ENCODE peak calls at places on chromosomes 16 and 17, in six cellular contexts. Z, K, H, N, I and Q are unnamed samples.

GRCh38 chr16:66421891-66422290 is 5.2 kb upstream of the BEAN1 start:
- DNase-seq in Z (no peak), H (no peak), K (no peak), I (no peak), N (no peak), Q (no peak)

GRCh38 chr17:79454826-79455225 is 156.0 kb downstream of the RBFOX3 start:
- DNase-seq in N (no peak), I (no peak), Z (no peak), K (no peak), H (no peak), Q (no peak)

GRCh38 chr17:245611-246010 is 64.2 kb upstream of the DOC2B start:
- DNase-seq in Z (no peak), N (no peak), K (no peak), H (no peak), I (peak), Q (no peak)

GRCh38 chr17:78999056-78999768 is 10.4 kb downstream of the CANT1 start:
- DNase-seq in H (no peak), K (no peak), Z (no peak), N (no peak), I (no peak), Q (no peak)

GRCh38 chr16:84241778-84242177 is 2.0 kb upstream of the KCNG4 start:
- DNase-seq in H (no peak), K (no peak), I (no peak), Z (no peak), N (no peak), Q (no peak)

GRCh38 chr16:58638148-58639036 is 8.8 kb upstream of the CNOT1 start:
- DNase-seq in Z (peak), N (peak), H (peak), I (no peak), K (peak), Q (peak)

GRCh38 chr16:58299757-58300349 is 5.0 kb upstream of the PRSS54 start:
- DNase-seq in K (peak), H (no peak), Z (peak), N (peak), I (no peak), Q (peak)

GRCh38 chr16:80580109-80580832 is 39.5 kb downstream of the DYNLRB2 start:
- DNase-seq in Z (no peak), K (no peak), H (no peak), I (no peak), N (no peak), Q (no peak)

GRCh38 chr17:6996256-6997111 is 635 bp downstream of the ALOX12 start:
- DNase-seq in N (no peak), H (no peak), Z (no peak), K (no peak), I (no peak), Q (no peak)

GRCh38 chr17:6580628-6581027 is 24.3 kb upstream of the PITPNM3 start:
- DNase-seq in Z (no peak), K (no peak), I (no peak), N (no peak), H (no peak), Q (no peak)

GRCh38 chr16:25063865-25064264 is 47.7 kb upstream of the LCMT1 start:
- DNase-seq in Z (no peak), H (no peak), I (no peak), K (no peak), N (no peak), Q (peak)

GRCh38 chr17:35089846-35090193 is 26.3 kb upstream of the RFFL start:
- DNase-seq in I (peak), K (no peak), N (no peak), Z (peak), H (peak), Q (no peak)

GRCh38 chr17:69734656-69735055 is 320.2 kb downstream of the MAP2K6 start:
- DNase-seq in H (no peak), I (no peak), K (no peak), Z (no peak), N (no peak), Q (no peak)

GRCh38 chr17:15963670-15964110 is 18.8 kb downstream of the ADORA2B start:
- DNase-seq in I (no peak), K (no peak), N (no peak), Z (no peak), H (no peak), Q (peak)

GRCh38 chr17:38871247-38871991 is 1.6 kb downstream of the LASP1 start:
- DNase-seq in K (no peak), N (peak), I (peak), H (peak), Z (peak), Q (peak)

GRCh38 chr17:64024781-64025731 is 4.6 kb upstream of the ICAM2 start:
- DNase-seq in H (no peak), I (no peak), N (no peak), K (no peak), Z (no peak), Q (no peak)

GRCh38 chr16:81730090-81731051 is 48.7 kb upstream of the PLCG2 start:
- DNase-seq in K (peak), N (peak), I (peak), Z (peak), H (peak), Q (peak)

GRCh38 chr17:49980703-49981197 is 11.8 kb downstream of the DLX4 start:
- DNase-seq in K (peak), I (no peak), H (no peak), Z (no peak), N (no peak), Q (no peak)

GRCh38 chr17:62821213-62822079 is 13.3 kb upstream of the MARCHF10 start:
- DNase-seq in Z (no peak), I (no peak), H (no peak), K (no peak), N (no peak), Q (no peak)

GRCh38 chr16:81005644-81006471 is 827 bp downstream of the CMC2 start:
- DNase-seq in H (peak), K (no peak), N (no peak), Z (peak), I (peak), Q (peak)

GRCh38 chr16:88810166-88810867 is 1.4 kb downstream of the APRT start:
- DNase-seq in N (no peak), K (no peak), Z (peak), I (no peak), H (no peak), Q (peak)

GRCh38 chr16:19123535-19124178 is 9.9 kb downstream of the ITPRIPL2 start:
- DNase-seq in K (no peak), I (no peak), Z (no peak), H (no peak), N (peak), Q (no peak)

GRCh38 chr16:69031877-69032301 is 73.6 kb upstream of the HAS3 start:
- DNase-seq in N (peak), H (no peak), I (no peak), K (no peak), Z (no peak), Q (no peak)

GRCh38 chr17:26818736-26819135 is 475.2 kb upstream of the WSB1 start:
- DNase-seq in H (no peak), Z (peak), I (no peak), N (no peak), K (peak), Q (no peak)

GRCh38 chr17:83201206-83202001 is 122.0 kb downstream of the METRNL start:
- DNase-seq in N (peak), K (no peak), I (no peak), H (peak), Z (peak), Q (no peak)

GRCh38 chr17:61846088-61846487 is 17.2 kb downstream of the BRIP1 start:
- DNase-seq in H (no peak), K (no peak), N (no peak), I (no peak), Z (no peak), Q (no peak)

GRCh38 chr17:58235821-58236220 is 2.6 kb upstream of the LPO start:
- DNase-seq in H (no peak), K (no peak), I (no peak), Z (no peak), N (no peak), Q (no peak)

GRCh38 chr16:68368602-68368944 is 57.8 kb downstream of the PRMT7 start:
- DNase-seq in Z (no peak), H (no peak), K (no peak), I (no peak), N (no peak), Q (no peak)

GRCh38 chr16:54446639-54447038 is 160.1 kb upstream of the IRX3 start:
- DNase-seq in I (no peak), Z (peak), K (no peak), N (no peak), H (peak), Q (no peak)

GRCh38 chr16:6146874-6147425 is 1049.4 kb upstream of the EEF2KMT start:
- DNase-seq in I (no peak), N (no peak), Z (no peak), K (peak), H (no peak), Q (no peak)

GRCh38 chr16:6149031-6149430 is 1051.4 kb upstream of the EEF2KMT start:
- DNase-seq in I (no peak), Z (no peak), N (no peak), K (no peak), H (no peak), Q (no peak)

GRCh38 chr16:6148361-6148760 is 1050.8 kb upstream of the EEF2KMT start:
- DNase-seq in Z (no peak), H (no peak), N (no peak), K (no peak), I (no peak), Q (no peak)

GRCh38 chr16:6144441-6144840 is 1046.8 kb upstream of the EEF2KMT start:
- DNase-seq in K (no peak), I (no peak), N (no peak), H (no peak), Z (no peak), Q (no peak)
- TF ChIP-seq POLR2A in K (no peak), I (no peak), N (no peak), H (no peak), Z (no peak), Q (no peak)

GRCh38 chr16:669666-670065 is 1.7 kb downstream of the RHOT2 start:
- DNase-seq in Z (no peak), H (no peak), K (no peak), I (no peak), N (no peak), Q (no peak)

GRCh38 chr16:667113-667779 is 686 bp upstream of the RHOT2 start:
- DNase-seq in K (no peak), H (no peak), N (no peak), Z (no peak), I (peak), Q (no peak)

GRCh38 chr16:666572-666971 is 1.4 kb upstream of the RHOT2 start:
- DNase-seq in Z (no peak), H (no peak), N (no peak), K (no peak), I (no peak), Q (no peak)

GRCh38 chr16:668519-669171 is 713 bp downstream of the RHOT2 start:
- DNase-seq in Z (no peak), H (no peak), N (no peak), I (no peak), K (no peak), Q (peak)

GRCh38 chr16:667780-668518 is at the start of gene RHOT2:
- DNase-seq in K (peak), N (peak), H (peak), I (peak), Z (peak), Q (peak)
- TF ChIP-seq POLR2A in K (no peak), N (no peak), H (peak), I (no peak), Z (peak), Q (peak)

GRCh38 chr17:59840908-59841666 is 51.7 kb downstream of the TUBD1 start:
- DNase-seq in K (no peak), I (no peak), H (no peak), N (no peak), Z (no peak), Q (peak)
- TF ChIP-seq POLR2A in K (peak), I (no peak), H (no peak), N (no peak), Z (no peak), Q (peak)

DNA sequence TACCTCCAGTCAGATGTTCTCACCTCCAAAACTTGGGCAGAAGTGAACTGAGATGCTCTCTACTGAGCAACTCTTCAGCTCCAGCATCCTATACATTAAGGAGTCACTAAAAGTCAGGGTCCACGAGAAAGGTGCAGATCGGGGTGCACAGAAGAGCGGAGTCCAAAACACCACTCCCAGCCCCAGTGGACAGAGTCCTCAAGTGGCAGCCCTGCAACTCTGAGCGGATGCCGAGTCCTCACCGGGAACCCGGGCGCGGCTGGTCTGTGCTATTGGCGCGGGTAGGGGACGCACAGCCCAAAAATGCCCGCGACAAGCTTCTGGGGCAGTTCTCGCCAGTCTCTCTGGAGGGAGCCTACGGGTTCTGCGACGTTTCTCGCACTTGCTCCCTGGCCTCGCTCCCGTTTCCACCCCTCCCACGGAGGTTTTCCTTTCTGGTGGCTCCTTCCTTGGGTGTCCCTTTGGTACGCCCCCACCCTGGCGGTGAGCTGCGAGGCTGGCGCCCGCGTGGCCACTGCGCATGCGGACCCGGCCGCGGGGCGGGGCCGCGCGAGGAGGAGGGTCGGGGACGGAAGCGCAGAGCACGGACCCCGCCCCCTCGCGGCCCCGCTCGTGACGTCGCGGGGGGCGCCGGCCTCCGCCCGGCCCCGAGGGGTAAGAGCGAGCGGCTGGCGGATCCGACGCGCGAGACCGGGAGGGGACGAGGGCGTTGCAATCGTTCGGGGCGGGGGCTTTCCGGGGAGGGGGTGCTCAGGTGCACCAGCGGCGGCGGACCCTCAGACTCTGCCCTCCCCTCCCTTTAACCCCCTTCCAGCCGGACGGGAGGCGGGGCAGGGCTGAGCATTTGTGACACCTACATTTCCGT is at the start of gene TMEM219:
- DNase-seq in N (peak), Z (peak), I (peak), K (no peak), H (peak), Q (peak)
- TF ChIP-seq POLR2A in N (no peak), Z (peak), I (no peak), K (peak), H (peak), Q (peak)

GRCh38 chr17:17560975-17561374 is 30.5 kb downstream of the PEMT start:
- DNase-seq in H (no peak), Z (no peak), K (no peak), N (peak), I (no peak), Q (no peak)
- TF ChIP-seq POLR2A in H (no peak), Z (no peak), K (no peak), N (no peak), I (no peak), Q (no peak)

GRCh38 chr17:77306790-77307478 is 166.2 kb downstream of the SEC14L1 start:
- DNase-seq in I (no peak), K (no peak), Z (no peak), N (no peak), H (no peak), Q (no peak)
- TF ChIP-seq POLR2A in I (no peak), K (no peak), Z (no peak), N (no peak), H (no peak), Q (no peak)

GRCh38 chr17:1485311-1485747 is 7.2 kb downstream of the MYO1C start:
- DNase-seq in N (peak), H (no peak), K (no peak), I (peak), Z (no peak), Q (no peak)

GRCh38 chr17:1484586-1485310 is 7.7 kb downstream of the MYO1C start:
- DNase-seq in K (no peak), Z (peak), N (peak), I (peak), H (no peak), Q (peak)

GRCh38 chr17:1484060-1484535 is 8.4 kb downstream of the MYO1C start:
- DNase-seq in H (no peak), K (no peak), I (peak), Z (no peak), N (no peak), Q (no peak)

GRCh38 chr17:1486802-1487695 is 5.4 kb downstream of the MYO1C start:
- DNase-seq in N (peak), I (peak), H (peak), Z (peak), K (no peak), Q (peak)

DNA sequence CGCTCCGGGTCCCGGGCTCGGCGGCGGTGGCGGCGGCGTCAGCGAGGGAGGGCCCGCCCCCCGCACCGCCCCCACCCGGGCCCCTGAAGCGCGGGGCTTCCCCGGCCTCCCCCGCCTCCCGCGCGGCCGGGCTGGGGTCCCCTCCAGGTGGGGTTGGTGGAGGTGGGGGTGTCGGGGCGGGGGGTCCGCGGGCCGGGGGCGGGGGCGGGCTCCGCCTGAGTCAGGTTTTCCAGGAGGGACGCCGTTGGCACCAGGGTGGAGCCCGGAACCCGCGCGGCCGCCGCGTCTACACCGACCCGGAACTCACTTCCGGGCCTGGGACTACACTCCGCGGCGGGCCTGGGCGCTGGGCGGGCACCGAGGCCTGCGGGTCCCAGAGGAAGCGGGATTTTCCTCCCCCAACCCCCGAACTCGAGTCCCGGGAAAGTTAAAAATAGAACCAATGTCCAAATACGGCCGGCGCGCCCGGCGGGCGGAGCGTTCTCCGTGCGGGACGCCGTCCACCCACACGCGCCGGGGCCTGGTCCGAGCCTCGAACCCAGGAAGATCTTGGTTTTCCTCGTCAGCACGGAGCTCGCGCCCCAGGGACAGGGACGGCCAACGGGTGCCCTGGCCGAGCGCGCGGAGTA is 6.6 kb downstream of the MYO1C start:
- DNase-seq in H (peak), I (peak), Z (no peak), N (peak), K (no peak), Q (peak)
- TF ChIP-seq POLR2A in H (peak), I (no peak), Z (no peak), N (no peak), K (no peak), Q (peak)

DNA sequence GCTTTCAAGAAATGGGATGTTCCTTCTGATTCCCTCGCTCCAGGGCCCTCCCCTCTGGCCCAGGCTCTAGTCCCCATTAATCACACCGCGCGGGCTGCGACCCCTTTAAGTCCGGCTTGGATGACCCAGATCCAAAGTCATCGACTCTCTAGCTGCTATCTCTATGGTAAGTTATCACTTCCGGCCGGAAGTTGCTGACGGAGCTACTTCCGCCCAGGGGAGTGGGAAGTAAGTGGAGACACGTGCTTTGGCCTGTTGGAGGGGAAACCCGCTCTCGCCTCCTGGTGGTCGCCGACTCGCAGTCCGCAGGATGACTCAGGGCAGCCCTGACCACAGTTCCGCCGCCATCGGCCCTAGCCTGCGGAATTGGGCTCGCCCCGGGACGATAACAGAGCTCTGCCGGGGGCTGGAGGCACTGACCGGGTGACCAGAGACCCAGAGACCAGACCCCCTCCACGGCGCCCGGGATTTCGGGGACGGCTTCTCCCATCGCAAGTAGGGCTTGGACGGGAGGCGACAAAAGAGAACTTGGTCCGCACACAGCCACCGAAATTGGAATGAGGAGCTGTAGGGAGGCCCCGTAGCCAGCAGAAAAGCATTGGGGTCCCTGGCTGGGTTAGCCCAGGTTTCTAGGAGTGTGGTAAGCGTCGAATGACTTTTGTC is 52.2 kb upstream of the SEC14L1 start:
- DNase-seq in H (peak), N (peak), Z (peak), K (peak), I (peak), Q (peak)
- TF ChIP-seq POLR2A in H (peak), N (no peak), Z (peak), K (peak), I (peak), Q (peak)

GRCh38 chr17:2240541-2240940 is 63.0 kb downstream of the SMG6 start:
- DNase-seq in K (no peak), N (no peak), Z (no peak), H (no peak), I (no peak), Q (no peak)
- TF ChIP-seq POLR2A in K (no peak), N (no peak), Z (no peak), H (no peak), I (no peak), Q (no peak)

GRCh38 chr17:3572231-3572630 is 14.6 kb upstream of the TRPV3 start:
- DNase-seq in N (no peak), K (no peak), I (no peak), Z (no peak), H (no peak), Q (no peak)

GRCh38 chr17:3573246-3574100 is 15.9 kb upstream of the TRPV3 start:
- DNase-seq in K (no peak), I (no peak), Z (no peak), N (no peak), H (no peak), Q (no peak)

GRCh38 chr17:3575506-3575905 is 17.9 kb upstream of the TRPV3 start:
- DNase-seq in H (peak), N (no peak), K (no peak), I (no peak), Z (no peak), Q (no peak)

GRCh38 chr17:3574231-3574630 is 16.6 kb upstream of the TRPV3 start:
- DNase-seq in Z (no peak), I (no peak), H (no peak), N (no peak), K (no peak), Q (no peak)

GRCh38 chr17:3576970-3577369 is 19.4 kb upstream of the TRPV3 start:
- DNase-seq in H (no peak), I (no peak), K (no peak), N (no peak), Z (no peak), Q (no peak)
- TF ChIP-seq POLR2A in H (no peak), I (no peak), K (no peak), N (no peak), Z (no peak), Q (no peak)